ENCODE peak calls at places on chromosome 17, in four cellular contexts. G is CD8-positive, alpha-beta memory T cell; T is DMS153; O is right cardiac atrium. N is an unnamed sample.

GRCh38 chr17:63349478-63350000 is 96.6 kb downstream of the CYB561 start:
- DNase-seq in G (no peak), T (no peak), O (no peak), N (no peak)

GRCh38 chr17:58339775-58340622 is 11.4 kb upstream of the TSPOAP1 start:
- DNase-seq in G (no peak), T (no peak), O (no peak), N (peak)

GRCh38 chr17:34226011-34226410 is 29.1 kb upstream of the CCL2 start:
- DNase-seq in G (no peak), T (no peak), O (no peak), N (no peak)

GRCh38 chr17:50272711-50273653 is 1.3 kb upstream of the TMEM92 start:
- DNase-seq in G (peak), T (no peak), O (peak), N (peak)

GRCh38 chr17:32998893-32999240 is 7.2 kb downstream of the SPACA3 start:
- DNase-seq in G (no peak), T (no peak), O (no peak), N (no peak)

GRCh38 chr17:47205419-47205963 is 3.7 kb upstream of the MYL4 start:
- DNase-seq in G (peak), T (peak), O (no peak), N (peak)

GRCh38 chr17:13735444-13735843 is 133.7 kb upstream of the HS3ST3A1 start:
- DNase-seq in G (no peak), T (no peak), O (no peak), N (no peak)

GRCh38 chr17:46074540-46074939 is 75.5 kb downstream of the STH start:
- DNase-seq in G (no peak), T (no peak), O (no peak), N (no peak)

GRCh38 chr17:31060814-31061550 is 33.8 kb upstream of the NF1 start:
- DNase-seq in G (no peak), T (no peak), O (no peak), N (no peak)

GRCh38 chr17:17810374-17811248 is 26.2 kb downstream of the SREBF1 start:
- DNase-seq in G (no peak), T (no peak), O (peak), N (no peak)

GRCh38 chr17:46788300-46788699 is 30.2 kb downstream of the WNT3 start:
- DNase-seq in G (no peak), T (no peak), O (no peak), N (no peak)

N was measured in NAMALWA.